ENCODE peak calls at places on chromosomes 5 and 9, in seven cellular contexts. One of them, this sample, is unnamed.
A peak's percentile ranks its signal among the peaks of the same experiment; 100 is the strongest.

GRCh38 chr5:9468070-9468388 is 77.8 kb downstream of the SEMA5A start:
- DNase-seq in amniotic stem cell: peak; percentile 69
- DNase-seq in NCI-H1436: no peak
- DNase-seq in anterior cingulate cortex: no peak
- DNase-seq in T-helper 1 cell: no peak
- DNase-seq in fibroblast of lung: peak; percentile 97
- DNase-seq in Calu3: no peak
- DNase-seq in this sample: no peak

GRCh38 chr9:95157491-95158151 is 159.9 kb downstream of the FANCC start:
- DNase-seq in amniotic stem cell: no peak
- DNase-seq in NCI-H1436: peak; percentile 14
- DNase-seq in anterior cingulate cortex: no peak
- DNase-seq in T-helper 1 cell: no peak
- DNase-seq in fibroblast of lung: peak; percentile 92
- DNase-seq in Calu3: no peak
- DNase-seq in this sample: no peak

GRCh38 chr5:75844301-75844700 is 127.1 kb upstream of the POC5 start:
- DNase-seq in amniotic stem cell: no peak
- DNase-seq in NCI-H1436: no peak
- DNase-seq in anterior cingulate cortex: no peak
- DNase-seq in T-helper 1 cell: no peak
- DNase-seq in fibroblast of lung: no peak
- DNase-seq in Calu3: no peak
- DNase-seq in this sample: no peak

GRCh38 chr5:88772047-88772446 is 110.9 kb downstream of the MEF2C start:
- DNase-seq in amniotic stem cell: no peak
- DNase-seq in NCI-H1436: no peak
- DNase-seq in anterior cingulate cortex: no peak
- DNase-seq in T-helper 1 cell: no peak
- DNase-seq in fibroblast of lung: no peak
- DNase-seq in Calu3: no peak
- DNase-seq in this sample: no peak

GRCh38 chr9:124506433-124506832 is 766 bp downstream of the NR5A1 start:
- DNase-seq in amniotic stem cell: no peak
- DNase-seq in NCI-H1436: no peak
- DNase-seq in anterior cingulate cortex: no peak
- DNase-seq in T-helper 1 cell: no peak
- DNase-seq in fibroblast of lung: no peak
- DNase-seq in Calu3: no peak
- DNase-seq in this sample: no peak

GRCh38 chr5:96067902-96068614 is 106.4 kb upstream of the ELL2 start:
- DNase-seq in amniotic stem cell: no peak
- DNase-seq in NCI-H1436: no peak
- DNase-seq in anterior cingulate cortex: no peak
- DNase-seq in T-helper 1 cell: no peak
- DNase-seq in fibroblast of lung: peak; percentile 97
- DNase-seq in Calu3: peak; percentile 45
- DNase-seq in this sample: no peak

GRCh38 chr5:121628783-121629182 is 222.9 kb upstream of the FTMT start:
- DNase-seq in amniotic stem cell: no peak
- DNase-seq in NCI-H1436: no peak
- DNase-seq in anterior cingulate cortex: no peak
- DNase-seq in T-helper 1 cell: no peak
- DNase-seq in fibroblast of lung: no peak
- DNase-seq in Calu3: peak; percentile 18
- DNase-seq in this sample: no peak

GRCh38 chr9:136847065-136847826 is 2.0 kb upstream of the PHPT1 start:
- DNase-seq in amniotic stem cell: no peak
- DNase-seq in NCI-H1436: no peak
- DNase-seq in anterior cingulate cortex: no peak
- DNase-seq in T-helper 1 cell: no peak
- DNase-seq in fibroblast of lung: peak; percentile 57
- DNase-seq in Calu3: no peak
- DNase-seq in this sample: no peak

GRCh38 chr9:123282343-123283047 is 14.1 kb upstream of the STRBP start:
- DNase-seq in amniotic stem cell: no peak
- DNase-seq in NCI-H1436: no peak
- DNase-seq in anterior cingulate cortex: no peak
- DNase-seq in T-helper 1 cell: no peak
- DNase-seq in fibroblast of lung: peak; percentile 18
- DNase-seq in Calu3: peak; percentile 41
- DNase-seq in this sample: no peak

GRCh38 chr5:68012429-68012828 is 203.1 kb upstream of the PIK3R1 start:
- DNase-seq in amniotic stem cell: no peak
- DNase-seq in NCI-H1436: no peak
- DNase-seq in anterior cingulate cortex: no peak
- DNase-seq in T-helper 1 cell: no peak
- DNase-seq in fibroblast of lung: peak; percentile 44
- DNase-seq in Calu3: no peak
- DNase-seq in this sample: no peak

GRCh38 chr5:34930870-34931269 is 1.5 kb downstream of the DNAJC21 start:
- DNase-seq in amniotic stem cell: no peak
- DNase-seq in NCI-H1436: no peak
- DNase-seq in anterior cingulate cortex: no peak
- DNase-seq in T-helper 1 cell: no peak
- DNase-seq in fibroblast of lung: peak; percentile 3
- DNase-seq in Calu3: no peak
- DNase-seq in this sample: no peak

GRCh38 chr5:74081126-74081525 is 455.1 kb downstream of the ARHGEF28 start:
- DNase-seq in amniotic stem cell: no peak
- DNase-seq in NCI-H1436: no peak
- DNase-seq in anterior cingulate cortex: no peak
- DNase-seq in T-helper 1 cell: no peak
- DNase-seq in fibroblast of lung: no peak
- DNase-seq in Calu3: no peak
- DNase-seq in this sample: no peak

GRCh38 chr9:38107405-38107804 is 38.4 kb upstream of the SHB start:
- DNase-seq in amniotic stem cell: no peak
- DNase-seq in NCI-H1436: no peak
- DNase-seq in anterior cingulate cortex: no peak
- DNase-seq in T-helper 1 cell: no peak
- DNase-seq in fibroblast of lung: no peak
- DNase-seq in Calu3: no peak
- DNase-seq in this sample: no peak

GRCh38 chr9:93591301-93591700 is 14.9 kb downstream of the PHF2 start:
- DNase-seq in amniotic stem cell: no peak
- DNase-seq in NCI-H1436: no peak
- DNase-seq in anterior cingulate cortex: no peak
- DNase-seq in T-helper 1 cell: no peak
- DNase-seq in fibroblast of lung: no peak
- DNase-seq in Calu3: no peak
- DNase-seq in this sample: no peak

GRCh38 chr5:67437905-67438845 is 241.6 kb upstream of the CD180 start:
- DNase-seq in amniotic stem cell: no peak
- DNase-seq in NCI-H1436: no peak
- DNase-seq in anterior cingulate cortex: no peak
- DNase-seq in T-helper 1 cell: no peak
- DNase-seq in fibroblast of lung: no peak
- DNase-seq in Calu3: no peak
- DNase-seq in this sample: no peak

GRCh38 chr5:134902071-134902801 is 2.7 kb upstream of the PCBD2 start:
- DNase-seq in amniotic stem cell: no peak
- DNase-seq in NCI-H1436: no peak
- DNase-seq in anterior cingulate cortex: no peak
- DNase-seq in T-helper 1 cell: no peak
- DNase-seq in fibroblast of lung: peak; percentile 8
- DNase-seq in Calu3: no peak
- DNase-seq in this sample: no peak

GRCh38 chr9:87854563-87854962 is 28.1 kb upstream of the SPATA31E1 start:
- DNase-seq in amniotic stem cell: no peak
- DNase-seq in NCI-H1436: no peak
- DNase-seq in anterior cingulate cortex: no peak
- DNase-seq in T-helper 1 cell: no peak
- DNase-seq in fibroblast of lung: no peak
- DNase-seq in Calu3: no peak
- DNase-seq in this sample: no peak

GRCh38 chr9:119963258-119963797 is 594.1 kb upstream of the BRINP1 start:
- DNase-seq in amniotic stem cell: peak; percentile 70
- DNase-seq in NCI-H1436: no peak
- DNase-seq in anterior cingulate cortex: no peak
- DNase-seq in T-helper 1 cell: no peak
- DNase-seq in fibroblast of lung: peak; percentile 95
- DNase-seq in Calu3: no peak
- DNase-seq in this sample: no peak

GRCh38 chr9:18947772-18948391 is 85.1 kb downstream of the SAXO1 start:
- DNase-seq in amniotic stem cell: no peak
- DNase-seq in NCI-H1436: no peak
- DNase-seq in anterior cingulate cortex: no peak
- DNase-seq in T-helper 1 cell: no peak
- DNase-seq in fibroblast of lung: no peak
- DNase-seq in Calu3: no peak
- DNase-seq in this sample: no peak

GRCh38 chr5:81425569-81425968 is 31.6 kb upstream of the ACOT12 start:
- DNase-seq in amniotic stem cell: peak; percentile 53
- DNase-seq in NCI-H1436: peak; percentile 59
- DNase-seq in anterior cingulate cortex: no peak
- DNase-seq in T-helper 1 cell: no peak
- DNase-seq in fibroblast of lung: peak; percentile 47
- DNase-seq in Calu3: no peak
- DNase-seq in this sample: no peak

GRCh38 chr9:114376586-114376985 is 11.2 kb downstream of the AKNA start:
- DNase-seq in amniotic stem cell: no peak
- DNase-seq in NCI-H1436: no peak
- DNase-seq in anterior cingulate cortex: no peak
- DNase-seq in T-helper 1 cell: no peak
- DNase-seq in fibroblast of lung: no peak
- DNase-seq in Calu3: no peak
- DNase-seq in this sample: no peak

GRCh38 chr9:109098221-109098959 is 21.4 kb downstream of the TMEM245 start:
- DNase-seq in amniotic stem cell: no peak
- DNase-seq in NCI-H1436: no peak
- DNase-seq in anterior cingulate cortex: no peak
- DNase-seq in T-helper 1 cell: no peak
- DNase-seq in fibroblast of lung: peak; percentile 93
- DNase-seq in Calu3: no peak
- DNase-seq in this sample: no peak

GRCh38 chr9:85516976-85517637 is 224.6 kb downstream of the AGTPBP1 start:
- DNase-seq in amniotic stem cell: no peak
- DNase-seq in NCI-H1436: no peak
- DNase-seq in anterior cingulate cortex: no peak
- DNase-seq in T-helper 1 cell: no peak
- DNase-seq in fibroblast of lung: no peak
- DNase-seq in Calu3: peak; percentile 45
- DNase-seq in this sample: no peak